ENCODE peak calls at places on chromosomes 2 and 18, in five cellular contexts. One of them, this sample, is unnamed.

GRCh38 chr2:240997856-240998705 is at the start of gene SNED1:
- DNase-seq in spleen: peak
- DNase-seq in upper lobe of left lung: peak
- DNase-seq in aorta: peak
- DNase-seq in transverse colon: peak
- DNase-seq in this sample: peak

GRCh38 chr18:30712383-30712782 is 330.2 kb downstream of the DSC3 start:
- DNase-seq in spleen: no peak
- DNase-seq in upper lobe of left lung: no peak
- DNase-seq in aorta: no peak
- DNase-seq in transverse colon: no peak
- DNase-seq in this sample: no peak

GRCh38 chr18:75837316-75837715 is 409.8 kb upstream of the SMIM21 start:
- DNase-seq in spleen: no peak
- DNase-seq in upper lobe of left lung: no peak
- DNase-seq in aorta: no peak
- DNase-seq in transverse colon: no peak
- DNase-seq in this sample: no peak

GRCh38 chr18:68428666-68429065 is 286.2 kb downstream of the TMX3 start:
- DNase-seq in spleen: no peak
- DNase-seq in upper lobe of left lung: no peak
- DNase-seq in aorta: no peak
- DNase-seq in transverse colon: no peak
- DNase-seq in this sample: no peak

GRCh38 chr18:35376393-35376741 is 770 bp downstream of the ZNF396 start:
- DNase-seq in spleen: peak
- DNase-seq in upper lobe of left lung: peak
- DNase-seq in aorta: peak
- DNase-seq in transverse colon: peak
- DNase-seq in this sample: peak

GRCh38 chr2:100320547-100321180 is 1.6 kb downstream of the LONRF2 start:
- DNase-seq in spleen: no peak
- DNase-seq in upper lobe of left lung: no peak
- DNase-seq in aorta: no peak
- DNase-seq in transverse colon: no peak
- DNase-seq in this sample: no peak

GRCh38 chr2:8554296-8554806 is 127.5 kb upstream of the ID2 start:
- DNase-seq in spleen: peak
- DNase-seq in upper lobe of left lung: no peak
- DNase-seq in aorta: peak
- DNase-seq in transverse colon: no peak
- DNase-seq in this sample: no peak

GRCh38 chr2:208570851-208571763 is 164.5 kb downstream of the PTH2R start:
- DNase-seq in spleen: no peak
- DNase-seq in upper lobe of left lung: no peak
- DNase-seq in aorta: no peak
- DNase-seq in transverse colon: no peak
- DNase-seq in this sample: no peak

GRCh38 chr2:55138045-55138444 is 87.8 kb upstream of the RTN4 start:
- DNase-seq in spleen: no peak
- DNase-seq in upper lobe of left lung: no peak
- DNase-seq in aorta: no peak
- DNase-seq in transverse colon: no peak
- DNase-seq in this sample: no peak

GRCh38 chr18:9545029-9545428 is 69.3 kb downstream of the PPP4R1 start:
- DNase-seq in spleen: no peak
- DNase-seq in upper lobe of left lung: no peak
- DNase-seq in aorta: no peak
- DNase-seq in transverse colon: no peak
- DNase-seq in this sample: no peak

GRCh38 chr2:170846318-170846717 is 29.6 kb downstream of the GAD1 start:
- DNase-seq in spleen: no peak
- DNase-seq in upper lobe of left lung: no peak
- DNase-seq in aorta: no peak
- DNase-seq in transverse colon: no peak
- DNase-seq in this sample: no peak

GRCh38 chr2:100988630-100989417 is 13.3 kb upstream of the RPL31 start:
- DNase-seq in spleen: no peak
- DNase-seq in upper lobe of left lung: peak
- DNase-seq in aorta: no peak
- DNase-seq in transverse colon: no peak
- DNase-seq in this sample: no peak

GRCh38 chr2:78263571-78263970 is 741.4 kb upstream of the LRRTM4 start:
- DNase-seq in spleen: no peak
- DNase-seq in upper lobe of left lung: no peak
- DNase-seq in aorta: no peak
- DNase-seq in transverse colon: no peak
- DNase-seq in this sample: no peak

GRCh38 chr2:132645176-132645575 is 24.8 kb downstream of the LYPD1 start:
- DNase-seq in spleen: no peak
- DNase-seq in upper lobe of left lung: peak
- DNase-seq in aorta: no peak
- DNase-seq in transverse colon: no peak
- DNase-seq in this sample: no peak

GRCh38 chr2:71494091-71494490 is 40.7 kb downstream of the DYSF start:
- DNase-seq in spleen: no peak
- DNase-seq in upper lobe of left lung: no peak
- DNase-seq in aorta: no peak
- DNase-seq in transverse colon: no peak
- DNase-seq in this sample: no peak

GRCh38 chr2:148914463-148914862 is 39.4 kb downstream of the KIF5C start:
- DNase-seq in spleen: no peak
- DNase-seq in upper lobe of left lung: no peak
- DNase-seq in aorta: no peak
- DNase-seq in transverse colon: no peak
- DNase-seq in this sample: no peak

GRCh38 chr2:203890733-203891132 is 23.2 kb downstream of the CTLA4 start:
- DNase-seq in spleen: no peak
- DNase-seq in upper lobe of left lung: no peak
- DNase-seq in aorta: no peak
- DNase-seq in transverse colon: no peak
- DNase-seq in this sample: no peak

GRCh38 chr2:74481961-74482800 is 617 bp downstream of the CCDC142 start:
- DNase-seq in spleen: peak
- DNase-seq in upper lobe of left lung: peak
- DNase-seq in aorta: peak
- DNase-seq in transverse colon: peak
- DNase-seq in this sample: no peak

GRCh38 chr2:143948710-143949109 is 571.2 kb downstream of the ZEB2 start:
- DNase-seq in spleen: no peak
- DNase-seq in upper lobe of left lung: no peak
- DNase-seq in aorta: no peak
- DNase-seq in transverse colon: no peak
- DNase-seq in this sample: no peak

GRCh38 chr18:74868461-74868860 is 270.8 kb downstream of the ZNF407 start:
- DNase-seq in spleen: no peak
- DNase-seq in upper lobe of left lung: no peak
- DNase-seq in aorta: no peak
- DNase-seq in transverse colon: no peak
- DNase-seq in this sample: no peak

GRCh38 chr2:176687944-176688343 is 418.7 kb downstream of the MTX2 start:
- DNase-seq in spleen: no peak
- DNase-seq in upper lobe of left lung: no peak
- DNase-seq in aorta: no peak
- DNase-seq in transverse colon: no peak
- DNase-seq in this sample: no peak

GRCh38 chr2:176687350-176687749 is 418.1 kb downstream of the MTX2 start:
- DNase-seq in spleen: no peak
- DNase-seq in upper lobe of left lung: no peak
- DNase-seq in aorta: no peak
- DNase-seq in transverse colon: no peak
- DNase-seq in this sample: no peak

GRCh38 chr2:176689711-176690110 is 420.5 kb downstream of the MTX2 start:
- DNase-seq in spleen: no peak
- DNase-seq in upper lobe of left lung: no peak
- DNase-seq in aorta: no peak
- DNase-seq in transverse colon: no peak
- DNase-seq in this sample: no peak

GRCh38 chr2:176692518-176692917 is 423.3 kb downstream of the MTX2 start:
- DNase-seq in spleen: no peak
- DNase-seq in upper lobe of left lung: no peak
- DNase-seq in aorta: no peak
- DNase-seq in transverse colon: no peak
- DNase-seq in this sample: no peak
- H3K4me3 ChIP-seq in spleen: no peak
- H3K4me3 ChIP-seq in upper lobe of left lung: no peak
- H3K4me3 ChIP-seq in aorta: no peak
- H3K4me3 ChIP-seq in transverse colon: no peak
- H3K4me3 ChIP-seq in this sample: no peak

GRCh38 chr18:50706199-50706598 is 113.6 kb downstream of the MRO start:
- DNase-seq in spleen: peak
- DNase-seq in upper lobe of left lung: no peak
- DNase-seq in aorta: no peak
- DNase-seq in transverse colon: no peak
- DNase-seq in this sample: no peak
- H3K27ac ChIP-seq in spleen: no peak
- H3K27ac ChIP-seq in upper lobe of left lung: no peak
- H3K27ac ChIP-seq in aorta: no peak
- H3K27ac ChIP-seq in transverse colon: no peak
- H3K27ac ChIP-seq in this sample: no peak

DNA sequence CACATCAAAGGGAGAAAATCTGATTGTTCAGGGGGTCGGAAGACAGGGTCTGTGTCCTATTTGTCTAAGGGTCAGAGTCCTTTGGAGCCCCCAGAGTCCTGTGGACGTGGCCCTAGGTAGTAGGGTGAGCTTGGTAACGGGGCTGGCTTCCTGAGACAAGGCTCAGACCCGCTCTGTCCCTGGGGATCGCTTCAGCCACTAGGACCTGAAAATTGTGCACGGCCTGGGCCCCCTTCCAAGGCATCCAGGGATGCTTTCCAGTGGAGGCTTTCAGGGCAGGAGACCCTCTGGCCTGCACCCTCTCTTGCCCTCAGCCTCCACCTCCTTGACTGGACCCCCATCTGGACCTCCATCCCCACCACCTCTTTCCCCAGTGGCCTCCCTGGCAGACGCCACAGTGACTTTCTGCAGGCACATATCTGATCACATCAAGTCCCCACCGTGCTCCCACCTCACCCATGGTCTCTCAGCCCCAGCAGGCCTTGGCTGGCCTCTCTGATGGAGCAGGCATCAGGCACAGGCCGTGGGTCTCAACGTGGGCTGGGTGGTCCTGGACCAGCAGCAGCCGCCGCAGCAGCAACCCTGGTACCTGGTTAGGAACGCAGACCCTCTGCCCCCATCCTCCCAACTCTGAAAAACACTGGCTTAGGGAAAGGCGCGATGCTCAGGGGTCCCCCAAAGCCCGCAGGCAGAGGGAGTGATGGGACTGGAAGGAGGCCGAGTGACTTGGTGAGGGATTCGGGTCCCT is 3.8 kb downstream of the PROC start:
- DNase-seq in spleen: no peak
- DNase-seq in upper lobe of left lung: no peak
- DNase-seq in aorta: no peak
- DNase-seq in transverse colon: no peak
- DNase-seq in this sample: peak
- H3K4me3 ChIP-seq in spleen: no peak
- H3K4me3 ChIP-seq in upper lobe of left lung: no peak
- H3K4me3 ChIP-seq in aorta: no peak
- H3K4me3 ChIP-seq in transverse colon: no peak
- H3K4me3 ChIP-seq in this sample: no peak

GRCh38 chr2:216713691-216714411 is 18.5 kb upstream of the IGFBP5 start:
- DNase-seq in spleen: no peak
- DNase-seq in upper lobe of left lung: no peak
- DNase-seq in aorta: peak
- DNase-seq in transverse colon: no peak
- DNase-seq in this sample: no peak

GRCh38 chr2:216717491-216717901 is 22.1 kb upstream of the IGFBP5 start:
- DNase-seq in spleen: no peak
- DNase-seq in upper lobe of left lung: no peak
- DNase-seq in aorta: no peak
- DNase-seq in transverse colon: no peak
- DNase-seq in this sample: no peak

GRCh38 chr2:216714412-216714775 is 19.0 kb upstream of the IGFBP5 start:
- DNase-seq in spleen: no peak
- DNase-seq in upper lobe of left lung: no peak
- DNase-seq in aorta: no peak
- DNase-seq in transverse colon: no peak
- DNase-seq in this sample: no peak

GRCh38 chr2:216717907-216718615 is 22.7 kb upstream of the IGFBP5 start:
- DNase-seq in spleen: no peak
- DNase-seq in upper lobe of left lung: peak
- DNase-seq in aorta: no peak
- DNase-seq in transverse colon: no peak
- DNase-seq in this sample: no peak

DNA sequence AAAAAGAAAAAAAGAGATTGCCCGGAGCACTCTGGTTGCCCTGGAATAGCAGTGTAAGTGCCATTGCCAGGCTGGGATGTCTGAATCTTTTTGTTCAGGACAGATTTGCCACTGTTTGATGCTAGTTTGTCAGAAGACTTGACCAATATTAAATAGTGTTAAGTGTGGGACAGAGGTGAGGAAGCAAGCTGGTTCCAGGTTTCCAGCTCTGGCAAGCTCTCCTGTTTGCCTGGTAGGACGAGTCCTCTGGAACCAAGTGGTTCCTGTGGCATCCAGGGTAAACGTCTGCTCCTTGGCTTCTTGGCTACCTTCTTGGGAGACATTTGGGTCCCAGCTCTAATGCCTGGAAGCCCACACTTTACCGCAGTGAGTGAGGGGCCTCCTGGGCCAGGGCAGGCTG is 20.8 kb upstream of the IGFBP5 start:
- DNase-seq in spleen: no peak
- DNase-seq in upper lobe of left lung: no peak
- DNase-seq in aorta: no peak
- DNase-seq in transverse colon: no peak
- DNase-seq in this sample: no peak
- H3K27ac ChIP-seq in spleen: no peak
- H3K27ac ChIP-seq in upper lobe of left lung: no peak
- H3K27ac ChIP-seq in aorta: no peak
- H3K27ac ChIP-seq in transverse colon: no peak
- H3K27ac ChIP-seq in this sample: no peak

DNA sequence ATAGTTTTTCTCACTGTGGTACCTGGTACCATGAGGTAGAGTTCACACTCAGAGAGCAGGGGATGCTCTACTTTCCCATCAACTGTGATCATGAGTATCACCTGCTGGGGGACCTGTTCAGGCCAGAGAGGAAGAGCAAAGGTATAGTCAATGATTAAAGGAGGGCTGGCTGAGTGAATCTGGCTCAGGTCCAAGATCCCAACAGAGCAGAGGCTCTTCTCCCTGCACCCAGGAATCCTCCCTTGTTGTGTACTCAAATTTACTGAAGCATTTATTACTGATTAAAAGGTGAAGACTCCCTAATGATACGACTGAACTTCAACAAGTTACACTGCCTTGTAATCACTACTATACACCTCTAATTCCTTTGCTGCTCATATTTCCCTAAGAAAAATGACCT is 104.6 kb upstream of the CHRNA1 start:
- DNase-seq in spleen: no peak
- DNase-seq in upper lobe of left lung: no peak
- DNase-seq in aorta: no peak
- DNase-seq in transverse colon: no peak
- DNase-seq in this sample: no peak
- H3K4me3 ChIP-seq in spleen: no peak
- H3K4me3 ChIP-seq in upper lobe of left lung: no peak
- H3K4me3 ChIP-seq in aorta: no peak
- H3K4me3 ChIP-seq in transverse colon: no peak
- H3K4me3 ChIP-seq in this sample: no peak

GRCh38 chr2:64262068-64262467 is 117.8 kb upstream of the PELI1 start:
- DNase-seq in spleen: no peak
- DNase-seq in upper lobe of left lung: no peak
- DNase-seq in aorta: no peak
- DNase-seq in transverse colon: peak
- DNase-seq in this sample: no peak
- H3K27ac ChIP-seq in spleen: peak
- H3K27ac ChIP-seq in upper lobe of left lung: peak
- H3K27ac ChIP-seq in aorta: no peak
- H3K27ac ChIP-seq in transverse colon: no peak
- H3K27ac ChIP-seq in this sample: peak

This sample was measured in Peyer's patch.